ENCODE peak calls at places on chromosomes 13 and 19, in five cellular contexts. D, A, W, N and M are unnamed samples. For H3K4me1, the result is how much of the 10 kb centered on the place peaks cover.

GRCh38 chr19:14689598-14690503 is at the start of gene ZNF333:
- ATAC-seq in D (peak), A (peak), W (peak), N (peak), M (peak)

GRCh38 chr13:90768116-90768515 is 579.4 kb upstream of the MIR17HG start:
- ATAC-seq in D (no peak), A (no peak), W (no peak), N (no peak), M (no peak)

GRCh38 chr19:3572855-3573161 is at the start of gene HMG20B:
- ATAC-seq in D (no peak), A (peak), W (no peak), N (no peak), M (no peak)

GRCh38 chr19:39679791-39680168 is 24.1 kb downstream of the LGALS16 start:
- ATAC-seq in D (no peak), A (no peak), W (peak), N (no peak), M (no peak)

GRCh38 chr13:50979187-50979586 is 69.6 kb downstream of the RNASEH2B start:
- ATAC-seq in D (peak), A (no peak), W (no peak), N (peak), M (no peak)

GRCh38 chr19:16896098-16896912 is 7.5 kb downstream of the F2RL3 start:
- ATAC-seq in D (no peak), A (no peak), W (no peak), N (no peak), M (no peak)

GRCh38 chr19:3465552-3465951 is 14.8 kb downstream of the SMIM24 start:
- ATAC-seq in D (no peak), A (no peak), W (no peak), N (no peak), M (no peak)

GRCh38 chr19:1374250-1374577 is 9.5 kb upstream of the NDUFS7 start:
- ATAC-seq in D (peak), A (no peak), W (no peak), N (no peak), M (no peak)

GRCh38 chr13:40648841-40649240 is 17.6 kb downstream of the FOXO1 start:
- ATAC-seq in D (no peak), A (no peak), W (no peak), N (no peak), M (no peak)

GRCh38 chr13:48491423-48492122 is 41.3 kb downstream of the RCBTB2 start:
- ATAC-seq in D (no peak), A (no peak), W (no peak), N (peak), M (peak)

GRCh38 chr19:18225702-18226468 is at the start of gene PDE4C:
- ATAC-seq in D (peak), A (no peak), W (no peak), N (no peak), M (no peak)

GRCh38 chr19:39603825-39604224 is 1.5 kb downstream of the LGALS13 start:
- ATAC-seq in D (no peak), A (no peak), W (no peak), N (no peak), M (no peak)

GRCh38 chr19:4089400-4089908 is 22.8 kb upstream of the ZBTB7A start:
- ATAC-seq in D (peak), A (no peak), W (no peak), N (no peak), M (peak)

GRCh38 chr13:68608147-68608546 is 1378.0 kb upstream of the PCDH9 start:
- ATAC-seq in D (no peak), A (no peak), W (no peak), N (no peak), M (no peak)

GRCh38 chr19:6228523-6229215 is 51.1 kb downstream of the MLLT1 start:
- ATAC-seq in D (no peak), A (no peak), W (no peak), N (no peak), M (no peak)

GRCh38 chr19:46201413-46202310 is 27.9 kb upstream of the IGFL1 start:
- ATAC-seq in D (no peak), A (no peak), W (no peak), N (no peak), M (no peak)

GRCh38 chr19:16301999-16302694 is 22.5 kb upstream of the KLF2 start:
- ATAC-seq in D (no peak), A (no peak), W (peak), N (peak), M (no peak)

GRCh38 chr13:36344886-36345437 is 1.2 kb downstream of the SPART start:
- ATAC-seq in D (no peak), A (no peak), W (no peak), N (no peak), M (no peak)

GRCh38 chr13:113765241-113765910 is 6.3 kb downstream of the TMEM255B start:
- ATAC-seq in D (no peak), A (no peak), W (no peak), N (no peak), M (no peak)

GRCh38 chr19:4647676-4648644 is 8.6 kb downstream of the TNFAIP8L1 start:
- ATAC-seq in D (peak), A (peak), W (no peak), N (no peak), M (peak)

GRCh38 chr13:21402586-21403307 is 56.4 kb downstream of the ZDHHC20 start:
- ATAC-seq in D (no peak), A (no peak), W (peak), N (peak), M (no peak)

GRCh38 chr19:4866595-4867424 is 657 bp downstream of the PLIN3 start:
- ATAC-seq in D (peak), A (peak), W (no peak), N (peak), M (peak)

GRCh38 chr13:100197591-100198365 is 108.9 kb downstream of the PCCA start:
- ATAC-seq in D (peak), A (peak), W (no peak), N (no peak), M (no peak)

GRCh38 chr13:24106429-24106828 is 54.1 kb upstream of the SPATA13 start:
- ATAC-seq in D (peak), A (peak), W (no peak), N (no peak), M (no peak)

GRCh38 chr13:33262554-33262953 is 23.0 kb downstream of the STARD13 start:
- ATAC-seq in D (no peak), A (no peak), W (no peak), N (no peak), M (no peak)

GRCh38 chr19:4097501-4097900 is 26.4 kb downstream of the MAP2K2 start:
- ATAC-seq in D (peak), A (no peak), W (no peak), N (no peak), M (peak)

GRCh38 chr13:75366380-75367280 is 115.3 kb downstream of the TBC1D4 start:
- ATAC-seq in D (peak), A (no peak), W (no peak), N (no peak), M (no peak)
- TF ChIP-seq POLR2A in D (no peak), A (no peak), W (no peak), N (no peak), M (no peak)

GRCh38 chr19:54211214-54211613 is 10.6 kb downstream of the RPS9 start:
- ATAC-seq in D (no peak), A (no peak), W (peak), N (no peak), M (no peak)

GRCh38 chr19:54218960-54219661 is 3.7 kb downstream of the LILRB3 start:
- ATAC-seq in D (no peak), A (no peak), W (no peak), N (no peak), M (no peak)

GRCh38 chr19:54218259-54218658 is 4.5 kb downstream of the LILRB3 start:
- ATAC-seq in D (no peak), A (no peak), W (no peak), N (no peak), M (no peak)

GRCh38 chr19:54216869-54217268 is 5.9 kb downstream of the LILRB3 start:
- ATAC-seq in D (no peak), A (no peak), W (no peak), N (no peak), M (no peak)
- H3K4me1 ChIP-seq in D (under half), A (under half), W (under half), N (under half), M (under half)

GRCh38 chr19:36772341-36773222 is at the start of gene ZNF850:
- ATAC-seq in D (peak), A (peak), W (peak), N (peak), M (peak)
- TF ChIP-seq POLR2A in D (peak), A (peak), W (peak), N (no peak), M (no peak)

GRCh38 chr19:48961051-48961649 is 4.0 kb upstream of the FTL start:
- ATAC-seq in D (no peak), A (no peak), W (no peak), N (no peak), M (no peak)

GRCh38 chr19:48958006-48958405 is 3.3 kb downstream of the BAX start:
- ATAC-seq in D (no peak), A (no peak), W (no peak), N (no peak), M (no peak)

GRCh38 chr19:48961673-48962028 is 3.5 kb upstream of the FTL start:
- ATAC-seq in D (no peak), A (no peak), W (no peak), N (no peak), M (no peak)

GRCh38 chr19:48962029-48962848 is 2.9 kb upstream of the FTL start:
- ATAC-seq in D (peak), A (no peak), W (peak), N (no peak), M (no peak)

DNA sequence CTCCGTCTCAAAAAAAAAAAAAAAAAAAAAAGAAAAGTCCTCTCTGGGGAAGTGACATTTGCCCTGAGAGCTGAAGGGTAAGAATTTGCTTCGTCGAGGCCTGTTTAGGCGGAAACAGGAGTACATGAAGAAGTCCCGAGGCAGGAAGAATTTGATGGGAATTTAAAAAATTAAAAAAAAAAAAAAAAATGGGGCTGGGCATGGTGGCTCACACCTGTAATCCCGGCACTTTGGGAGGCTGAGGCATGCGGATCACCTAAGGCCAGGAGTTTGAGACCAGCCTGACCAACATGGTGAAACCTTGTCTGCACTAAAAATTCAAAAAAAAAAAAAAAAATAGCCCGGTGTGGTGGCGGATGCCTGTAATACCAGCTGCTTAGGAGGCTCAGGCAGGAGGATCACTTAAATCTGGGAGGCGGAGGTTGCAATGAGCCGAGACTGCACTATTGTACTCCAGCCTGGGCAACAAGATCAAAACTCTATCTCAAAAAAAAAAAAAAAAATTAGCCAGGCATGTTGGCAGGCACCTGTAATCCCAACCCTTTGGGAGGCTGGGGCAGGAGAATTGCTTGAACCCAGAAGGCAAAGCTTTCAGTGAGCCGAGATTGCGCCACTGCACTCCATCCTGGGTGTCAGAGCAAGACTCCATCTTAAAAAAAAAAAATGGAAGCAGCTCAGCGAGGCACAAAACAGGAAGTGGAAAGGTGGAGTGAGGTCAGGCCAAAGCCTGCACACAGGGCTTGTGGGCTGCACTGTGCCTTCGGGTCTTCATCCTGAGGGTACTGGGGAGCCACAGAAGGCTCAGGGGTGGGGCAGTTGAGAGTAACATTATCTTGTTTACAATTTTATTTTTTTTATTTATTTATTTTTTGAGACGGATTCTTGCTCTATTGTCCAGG is 4.9 kb downstream of the BAX start:
- ATAC-seq in D (no peak), A (no peak), W (no peak), N (no peak), M (no peak)
- H3K4me1 ChIP-seq in D (under half), A (under half), W (half or more), N (under half), M (under half)

GRCh38 chr13:45049478-45049877 is 60.1 kb downstream of the GPALPP1 start:
- ATAC-seq in D (no peak), A (no peak), W (no peak), N (no peak), M (no peak)
- TF ChIP-seq POLR2A in D (no peak), A (no peak), W (no peak), N (no peak), M (no peak)

DNA sequence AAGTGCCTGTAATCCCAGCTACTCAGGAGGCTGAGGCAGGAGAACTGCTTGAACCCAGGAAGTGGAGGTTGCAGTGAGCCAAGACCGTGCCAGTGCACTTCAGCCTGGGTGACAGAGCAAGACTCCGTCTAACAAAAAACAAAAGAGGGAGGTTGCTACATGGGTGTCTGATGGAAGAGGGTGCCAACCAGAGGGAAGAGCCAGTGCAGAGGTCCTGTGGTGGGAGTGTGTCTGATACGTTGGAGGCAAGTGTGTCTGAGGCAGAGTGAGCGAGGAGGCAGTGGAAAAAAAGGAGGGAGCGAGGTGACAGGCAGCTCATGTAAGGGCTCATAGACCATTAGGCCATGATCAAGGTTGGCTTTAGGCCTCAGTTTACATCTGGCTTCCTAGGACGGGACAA is 6.8 kb downstream of the PDE4A start:
- ATAC-seq in D (no peak), A (no peak), W (no peak), N (no peak), M (no peak)
- H3K4me1 ChIP-seq in D (under half), A (under half), W (under half), N (under half), M (under half)